ENCODE peak calls at places on chromosomes 16 and 17, in seven cellular contexts. One of them, this sample, is unnamed.

GRCh38 chr16:4813251-4814003 is 11.0 kb upstream of the ROGDI start:
- DNase-seq in stimulated activated CD8-positive, alpha-beta memory T cell treated with anti-CD3 and anti-CD28 coated beads, Interleukin-2, amount 100 ng/mL, for 1 hour: no peak
- DNase-seq in epithelial cell of esophagus: no peak
- DNase-seq in T-helper 1 cell: no peak
- DNase-seq in Karpas-422: no peak
- DNase-seq in pancreas: no peak
- DNase-seq in posterior vena cava: no peak
- DNase-seq in this sample: no peak

GRCh38 chr16:26721290-26721689 is 345.4 kb upstream of the C16orf82 start:
- DNase-seq in stimulated activated CD8-positive, alpha-beta memory T cell treated with anti-CD3 and anti-CD28 coated beads, Interleukin-2, amount 100 ng/mL, for 1 hour: no peak
- DNase-seq in epithelial cell of esophagus: no peak
- DNase-seq in T-helper 1 cell: no peak
- DNase-seq in Karpas-422: no peak
- DNase-seq in pancreas: no peak
- DNase-seq in posterior vena cava: no peak
- DNase-seq in this sample: no peak

GRCh38 chr17:37671028-37671812 is 28.0 kb upstream of the DDX52 start:
- DNase-seq in stimulated activated CD8-positive, alpha-beta memory T cell treated with anti-CD3 and anti-CD28 coated beads, Interleukin-2, amount 100 ng/mL, for 1 hour: no peak
- DNase-seq in epithelial cell of esophagus: peak; percentile 15
- DNase-seq in T-helper 1 cell: no peak
- DNase-seq in Karpas-422: no peak
- DNase-seq in pancreas: no peak
- DNase-seq in posterior vena cava: no peak
- DNase-seq in this sample: peak; percentile 5

GRCh38 chr17:41664587-41665565 is 23.8 kb upstream of the EIF1 start:
- DNase-seq in stimulated activated CD8-positive, alpha-beta memory T cell treated with anti-CD3 and anti-CD28 coated beads, Interleukin-2, amount 100 ng/mL, for 1 hour: no peak
- DNase-seq in epithelial cell of esophagus: no peak
- DNase-seq in T-helper 1 cell: no peak
- DNase-seq in Karpas-422: no peak
- DNase-seq in pancreas: no peak
- DNase-seq in posterior vena cava: no peak
- DNase-seq in this sample: no peak

GRCh38 chr16:48057085-48057484 is 98.7 kb downstream of the ABCC12 start:
- DNase-seq in stimulated activated CD8-positive, alpha-beta memory T cell treated with anti-CD3 and anti-CD28 coated beads, Interleukin-2, amount 100 ng/mL, for 1 hour: no peak
- DNase-seq in epithelial cell of esophagus: no peak
- DNase-seq in T-helper 1 cell: no peak
- DNase-seq in Karpas-422: peak; percentile 58
- DNase-seq in pancreas: no peak
- DNase-seq in posterior vena cava: no peak
- DNase-seq in this sample: no peak

GRCh38 chr16:12625716-12626115 is 178.0 kb downstream of the CPPED1 start:
- DNase-seq in stimulated activated CD8-positive, alpha-beta memory T cell treated with anti-CD3 and anti-CD28 coated beads, Interleukin-2, amount 100 ng/mL, for 1 hour: no peak
- DNase-seq in epithelial cell of esophagus: no peak
- DNase-seq in T-helper 1 cell: no peak
- DNase-seq in Karpas-422: no peak
- DNase-seq in pancreas: no peak
- DNase-seq in posterior vena cava: no peak
- DNase-seq in this sample: no peak

GRCh38 chr16:8801686-8802085 is 4.0 kb downstream of the PMM2 start:
- DNase-seq in stimulated activated CD8-positive, alpha-beta memory T cell treated with anti-CD3 and anti-CD28 coated beads, Interleukin-2, amount 100 ng/mL, for 1 hour: no peak
- DNase-seq in epithelial cell of esophagus: no peak
- DNase-seq in T-helper 1 cell: no peak
- DNase-seq in Karpas-422: no peak
- DNase-seq in pancreas: no peak
- DNase-seq in posterior vena cava: no peak
- DNase-seq in this sample: no peak

GRCh38 chr16:47198180-47198575 is 54.4 kb upstream of the NETO2 start:
- DNase-seq in stimulated activated CD8-positive, alpha-beta memory T cell treated with anti-CD3 and anti-CD28 coated beads, Interleukin-2, amount 100 ng/mL, for 1 hour: no peak
- DNase-seq in epithelial cell of esophagus: peak; percentile 15
- DNase-seq in T-helper 1 cell: no peak
- DNase-seq in Karpas-422: no peak
- DNase-seq in pancreas: no peak
- DNase-seq in posterior vena cava: no peak
- DNase-seq in this sample: peak; percentile 21

GRCh38 chr16:51382215-51382614 is 231.1 kb upstream of the SALL1 start:
- DNase-seq in stimulated activated CD8-positive, alpha-beta memory T cell treated with anti-CD3 and anti-CD28 coated beads, Interleukin-2, amount 100 ng/mL, for 1 hour: no peak
- DNase-seq in epithelial cell of esophagus: peak; percentile 5
- DNase-seq in T-helper 1 cell: no peak
- DNase-seq in Karpas-422: no peak
- DNase-seq in pancreas: no peak
- DNase-seq in posterior vena cava: no peak
- DNase-seq in this sample: no peak

GRCh38 chr16:7268182-7268581 is 64.5 kb upstream of the RBFOX1 start:
- DNase-seq in stimulated activated CD8-positive, alpha-beta memory T cell treated with anti-CD3 and anti-CD28 coated beads, Interleukin-2, amount 100 ng/mL, for 1 hour: no peak
- DNase-seq in epithelial cell of esophagus: peak; percentile 1
- DNase-seq in T-helper 1 cell: no peak
- DNase-seq in Karpas-422: peak; percentile 61
- DNase-seq in pancreas: peak; percentile 3
- DNase-seq in posterior vena cava: no peak
- DNase-seq in this sample: peak; percentile 2

GRCh38 chr16:49495596-49496355 is 122.2 kb downstream of the C16orf78 start:
- DNase-seq in stimulated activated CD8-positive, alpha-beta memory T cell treated with anti-CD3 and anti-CD28 coated beads, Interleukin-2, amount 100 ng/mL, for 1 hour: no peak
- DNase-seq in epithelial cell of esophagus: no peak
- DNase-seq in T-helper 1 cell: no peak
- DNase-seq in Karpas-422: no peak
- DNase-seq in pancreas: no peak
- DNase-seq in posterior vena cava: peak; percentile 62
- DNase-seq in this sample: no peak

GRCh38 chr16:27470567-27471431 is 68.8 kb downstream of the IL21R start:
- DNase-seq in stimulated activated CD8-positive, alpha-beta memory T cell treated with anti-CD3 and anti-CD28 coated beads, Interleukin-2, amount 100 ng/mL, for 1 hour: no peak
- DNase-seq in epithelial cell of esophagus: no peak
- DNase-seq in T-helper 1 cell: no peak
- DNase-seq in Karpas-422: no peak
- DNase-seq in pancreas: no peak
- DNase-seq in posterior vena cava: peak; percentile 84
- DNase-seq in this sample: no peak

GRCh38 chr16:81809567-81809966 is 30.5 kb downstream of the PLCG2 start:
- DNase-seq in stimulated activated CD8-positive, alpha-beta memory T cell treated with anti-CD3 and anti-CD28 coated beads, Interleukin-2, amount 100 ng/mL, for 1 hour: no peak
- DNase-seq in epithelial cell of esophagus: no peak
- DNase-seq in T-helper 1 cell: no peak
- DNase-seq in Karpas-422: peak; percentile 56
- DNase-seq in pancreas: no peak
- DNase-seq in posterior vena cava: no peak
- DNase-seq in this sample: no peak

GRCh38 chr17:60372790-60373483 is 19.0 kb downstream of the USP32 start:
- DNase-seq in stimulated activated CD8-positive, alpha-beta memory T cell treated with anti-CD3 and anti-CD28 coated beads, Interleukin-2, amount 100 ng/mL, for 1 hour: no peak
- DNase-seq in epithelial cell of esophagus: peak; percentile 93
- DNase-seq in T-helper 1 cell: no peak
- DNase-seq in Karpas-422: no peak
- DNase-seq in pancreas: no peak
- DNase-seq in posterior vena cava: no peak
- DNase-seq in this sample: peak; percentile 93

GRCh38 chr17:2701996-2702741 is 9.4 kb downstream of the CLUH start:
- DNase-seq in stimulated activated CD8-positive, alpha-beta memory T cell treated with anti-CD3 and anti-CD28 coated beads, Interleukin-2, amount 100 ng/mL, for 1 hour: no peak
- DNase-seq in epithelial cell of esophagus: no peak
- DNase-seq in T-helper 1 cell: no peak
- DNase-seq in Karpas-422: no peak
- DNase-seq in pancreas: no peak
- DNase-seq in posterior vena cava: peak; percentile 64
- DNase-seq in this sample: no peak

GRCh38 chr16:84735846-84736586 is 36.2 kb downstream of the USP10 start:
- DNase-seq in stimulated activated CD8-positive, alpha-beta memory T cell treated with anti-CD3 and anti-CD28 coated beads, Interleukin-2, amount 100 ng/mL, for 1 hour: no peak
- DNase-seq in epithelial cell of esophagus: no peak
- DNase-seq in T-helper 1 cell: peak; percentile 30
- DNase-seq in Karpas-422: no peak
- DNase-seq in pancreas: no peak
- DNase-seq in posterior vena cava: no peak
- DNase-seq in this sample: no peak

GRCh38 chr16:89422905-89423630 is 67.3 kb downstream of the ANKRD11 start:
- DNase-seq in stimulated activated CD8-positive, alpha-beta memory T cell treated with anti-CD3 and anti-CD28 coated beads, Interleukin-2, amount 100 ng/mL, for 1 hour: no peak
- DNase-seq in epithelial cell of esophagus: peak; percentile 43
- DNase-seq in T-helper 1 cell: no peak
- DNase-seq in Karpas-422: no peak
- DNase-seq in pancreas: no peak
- DNase-seq in posterior vena cava: no peak
- DNase-seq in this sample: peak; percentile 45

GRCh38 chr16:84396537-84397008 is 28.2 kb downstream of the ATP2C2 start:
- DNase-seq in stimulated activated CD8-positive, alpha-beta memory T cell treated with anti-CD3 and anti-CD28 coated beads, Interleukin-2, amount 100 ng/mL, for 1 hour: no peak
- DNase-seq in epithelial cell of esophagus: peak; percentile 90
- DNase-seq in T-helper 1 cell: no peak
- DNase-seq in Karpas-422: no peak
- DNase-seq in pancreas: no peak
- DNase-seq in posterior vena cava: peak; percentile 45
- DNase-seq in this sample: peak; percentile 95